ENCODE peak calls at places on chromosomes 2 and 18, in ten cellular contexts. N is dermis microvascular lymphatic vessel endothelial cell; B is astrocyte of the hippocampus; R is occipital lobe; Y is glutamatergic neuron; S is activated effector memory CD4-positive, alpha-beta T cell treated with anti-CD3 and anti-CD28 coated beads, Interleukin-2, amount 50 U/mL, for 16 hours; A is colonic mucosa; W is NCI-H460; G is astrocyte of the spinal cord; L is ureter. Z is an unnamed sample.
A peak's percentile ranks its signal among the peaks of the same experiment; 100 is the strongest.

GRCh38 chr18:78125497-78125896 is 854.1 kb upstream of the SALL3 start:
- DNase-seq in N (no peak), B (no peak), R (no peak), Y (no peak), S (no peak), A (no peak), W (no peak), G (no peak), L (no peak), Z (no peak)

GRCh38 chr2:1967242-1968210 is 223.2 kb upstream of the PXDN start:
- DNase-seq in N (no peak), B (no peak), R (no peak), Y (no peak), S (no peak), A (no peak), W (no peak), G (peak; percentile 25), L (peak; percentile 48), Z (no peak)

GRCh38 chr2:235534608-235535422 is 41.0 kb downstream of the AGAP1 start:
- DNase-seq in N (no peak), B (no peak), R (no peak), Y (no peak), S (peak; percentile 53), A (no peak), W (no peak), G (no peak), L (no peak), Z (no peak)

GRCh38 chr2:188437537-188437936 is 145.9 kb downstream of the GULP1 start:
- DNase-seq in N (no peak), B (no peak), R (no peak), Y (no peak), S (no peak), A (no peak), W (no peak), G (no peak), L (no peak), Z (no peak)

GRCh38 chr2:42147641-42148274 is 21.4 kb upstream of the EML4 start:
- DNase-seq in N (no peak), B (peak; percentile 56), R (no peak), Y (no peak), S (no peak), A (no peak), W (no peak), G (peak; percentile 51), L (no peak), Z (no peak)

GRCh38 chr18:59232309-59233016 is 12.5 kb downstream of the GRP start:
- DNase-seq in N (no peak), B (no peak), R (no peak), Y (no peak), S (no peak), A (no peak), W (no peak), G (no peak), L (no peak), Z (no peak)

GRCh38 chr2:134398300-134398699 is 144.4 kb downstream of the MGAT5 start:
- DNase-seq in N (no peak), B (no peak), R (no peak), Y (no peak), S (no peak), A (no peak), W (no peak), G (peak; percentile 71), L (no peak), Z (no peak)

GRCh38 chr2:236168110-236169067 is at the start of gene GBX2:
- DNase-seq in N (peak; percentile 59), B (peak; percentile 83), R (no peak), Y (peak; percentile 87), S (no peak), A (peak; percentile 72), W (peak; percentile 86), G (peak; percentile 72), L (no peak), Z (no peak)

GRCh38 chr2:242038928-242039341 is 169.4 kb downstream of the RTP5 start:
- DNase-seq in N (no peak), B (no peak), R (no peak), Y (no peak), S (peak; percentile 58), A (no peak), W (no peak), G (no peak), L (peak; percentile 30), Z (no peak)

GRCh38 chr2:169619946-169620345 is 35.8 kb downstream of the PPIG start:
- DNase-seq in N (no peak), B (peak; percentile 25), R (no peak), Y (no peak), S (no peak), A (no peak), W (no peak), G (peak; percentile 8), L (no peak), Z (no peak)

GRCh38 chr2:37361416-37361815 is 17.0 kb downstream of the QPCT start:
- DNase-seq in N (no peak), B (no peak), R (no peak), Y (no peak), S (no peak), A (no peak), W (no peak), G (no peak), L (no peak), Z (no peak)

GRCh38 chr18:34592961-34593382 is 117.1 kb upstream of the DTNA start:
- DNase-seq in N (peak; percentile 2), B (peak; percentile 89), R (peak; percentile 69), Y (peak; percentile 35), S (no peak), A (no peak), W (no peak), G (peak; percentile 85), L (no peak), Z (no peak)

GRCh38 chr2:222673883-222674282 is 2.4 kb downstream of the MOGAT1 start:
- DNase-seq in N (no peak), B (no peak), R (no peak), Y (no peak), S (no peak), A (no peak), W (no peak), G (no peak), L (no peak), Z (peak; percentile 5)